ENCODE peak calls at places on chromosomes 6 and 20, in eight cellular contexts. Z is SK-N-SH, M is adrenal gland, L is prostate gland, O is neural progenitor cell, I is uterus, R is endothelial cell of umbilical vein, K is stomach. E is an unnamed sample.

GRCh38 chr6:10640402-10640801 is 54.0 kb downstream of the C6orf52 start:
- DNase-seq in L (no peak), K (no peak), I (no peak), Z (no peak), M (no peak), R (no peak), O (no peak), E (no peak)

GRCh38 chr6:81708306-81708705 is 44.2 kb downstream of the TENT5A start:
- DNase-seq in L (no peak), O (peak; percentile 44), K (no peak), Z (no peak), R (no peak), I (no peak), M (no peak), E (no peak)

GRCh38 chr6:151285121-151285520 is 45.4 kb downstream of the AKAP12 start:
- DNase-seq in O (no peak), M (no peak), L (no peak), K (no peak), R (peak; percentile 90), Z (no peak), I (no peak), E (no peak)

GRCh38 chr20:57262244-57263126 is 4.0 kb downstream of the BMP7 start:
- DNase-seq in K (no peak), Z (no peak), R (no peak), L (no peak), O (peak; percentile 49), I (no peak), M (no peak), E (no peak)

GRCh38 chr6:385614-386013 is 5.9 kb upstream of the IRF4 start:
- DNase-seq in Z (no peak), K (no peak), R (no peak), M (no peak), O (no peak), L (no peak), I (no peak), E (no peak)

GRCh38 chr20:61570796-61571195 is 318.7 kb downstream of the CDH4 start:
- DNase-seq in I (no peak), K (no peak), Z (no peak), R (no peak), L (no peak), O (no peak), M (no peak), E (no peak)

GRCh38 chr20:37154684-37155298 is 24.3 kb upstream of the RPN2 start:
- DNase-seq in O (no peak), K (no peak), Z (no peak), I (no peak), L (no peak), M (no peak), R (no peak), E (no peak)

GRCh38 chr6:66931787-66932186 is 1224.8 kb upstream of the EYS start:
- DNase-seq in O (no peak), I (no peak), L (no peak), M (no peak), R (no peak), Z (no peak), K (no peak), E (no peak)

GRCh38 chr6:134342972-134343371 is 25.1 kb upstream of the SGK1 start:
- DNase-seq in R (no peak), O (no peak), L (no peak), K (no peak), Z (no peak), M (no peak), I (no peak), E (no peak)

GRCh38 chr6:152605342-152605741 is 31.8 kb downstream of the SYNE1 start:
- DNase-seq in L (no peak), K (no peak), I (no peak), M (no peak), R (peak; percentile 11), Z (no peak), O (no peak), E (no peak)

GRCh38 chr20:36924167-36925045 is 27.1 kb downstream of the SAMHD1 start:
- DNase-seq in K (no peak), O (no peak), M (peak; percentile 46), I (no peak), R (no peak), Z (no peak), L (no peak), E (no peak)

GRCh38 chr6:26054659-26054936 is 32.6 kb upstream of the HFE start:
- DNase-seq in Z (no peak), R (no peak), O (no peak), M (no peak), L (no peak), I (no peak), K (no peak), E (no peak)

GRCh38 chr6:22295145-22295544 is 1.7 kb downstream of the PRL start:
- DNase-seq in Z (peak; percentile 16), I (no peak), R (no peak), L (no peak), M (no peak), O (no peak), K (no peak), E (no peak)

GRCh38 chr6:165819394-165819793 is 156.4 kb upstream of the PDE10A start:
- DNase-seq in I (no peak), K (no peak), L (no peak), R (no peak), O (peak; percentile 41), Z (no peak), M (no peak), E (no peak)

GRCh38 chr6:52155791-52156576 is 30.2 kb upstream of the IL17A start:
- DNase-seq in O (no peak), M (no peak), R (peak; percentile 9), I (no peak), K (no peak), L (no peak), Z (no peak), E (no peak)

GRCh38 chr6:4067673-4068072 is 11.3 kb downstream of the FAM217A start:
- DNase-seq in K (no peak), O (no peak), Z (no peak), L (no peak), I (no peak), M (no peak), R (no peak), E (no peak)

GRCh38 chr20:34705008-34705382 is 851 bp downstream of the TP53INP2 start:
- DNase-seq in R (no peak), K (no peak), M (no peak), L (no peak), Z (no peak), I (no peak), O (peak; percentile 6), E (no peak)

GRCh38 chr20:9503530-9504251 is 10.7 kb upstream of the LAMP5 start:
- DNase-seq in O (peak; percentile 47), R (no peak), I (no peak), Z (no peak), M (no peak), K (no peak), L (no peak), E (no peak)

GRCh38 chr6:151885234-151885633 is 77.8 kb downstream of the ESR1 start:
- DNase-seq in O (no peak), R (no peak), L (no peak), I (no peak), M (no peak), Z (no peak), K (no peak), E (no peak)

DNA sequence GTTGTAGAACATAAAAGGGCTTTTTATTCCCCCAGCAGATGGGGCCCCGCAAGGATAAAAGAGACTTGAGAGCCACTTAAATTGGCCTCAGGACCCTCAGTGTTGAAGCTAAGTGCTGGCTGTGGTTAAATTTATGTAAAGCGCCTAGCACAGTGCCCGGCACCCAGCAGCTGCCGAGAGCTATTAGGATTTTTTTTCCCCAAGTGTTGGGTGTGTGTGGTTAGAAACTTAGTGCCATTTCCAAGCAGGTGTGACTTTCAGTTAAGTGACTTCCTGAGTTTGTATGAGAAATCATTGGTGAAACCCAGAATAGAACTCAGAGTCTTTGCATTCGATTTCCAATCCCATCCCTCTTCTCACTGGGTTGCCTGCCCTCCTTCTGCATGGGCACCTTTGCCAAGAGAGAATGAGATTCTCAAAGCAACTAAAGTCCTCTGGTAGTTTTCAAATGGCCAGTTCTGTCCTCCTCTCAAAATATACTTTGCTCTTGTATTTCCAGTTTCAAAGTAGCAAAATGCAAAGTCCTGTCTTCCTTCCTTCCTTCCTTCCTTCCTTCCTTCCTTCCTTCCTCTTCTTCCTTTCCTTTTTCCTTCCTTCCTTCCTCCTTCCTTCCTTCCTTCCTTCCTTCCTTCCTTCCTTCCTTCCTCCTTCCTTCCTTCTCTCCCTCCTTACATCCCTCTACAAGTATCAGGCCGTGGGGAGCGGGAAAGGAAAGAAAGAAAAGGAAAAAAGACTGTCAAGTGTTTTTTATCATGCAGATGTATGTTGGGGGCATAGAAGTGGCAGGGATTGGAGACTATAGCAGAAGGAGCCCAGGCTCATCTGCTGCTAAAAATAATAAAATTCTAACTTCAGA is 265.0 kb downstream of the CD83 start:
- DNase-seq in R (no peak), M (no peak), K (no peak), Z (no peak), L (no peak), O (peak; percentile 51), I (no peak), E (no peak)
- H3K4me1 ChIP-seq in R (no peaks in the 10 kb centered on the region), M (no peaks in the 10 kb centered on the region), K (peaks cover 10% of the 10 kb centered on the region), Z (no peaks in the 10 kb centered on the region), L (peaks cover 6% of the 10 kb centered on the region), O (peaks cover 59% of the 10 kb centered on the region), I (no peaks in the 10 kb centered on the region), E (peaks cover 20% of the 10 kb centered on the region)

GRCh38 chr20:58976095-58976730 is 4.8 kb upstream of the NELFCD start:
- DNase-seq in L (no peak), M (no peak), K (no peak), I (no peak), O (no peak), R (no peak), Z (no peak), E (no peak)
- TF ChIP-seq CTCF in L (no peak), M (no peak), K (no peak), I (no peak), O (no peak), R (no peak), Z (no peak), E (no peak)

GRCh38 chr6:32839356-32839755 is 817 bp upstream of the TAP2 start:
- DNase-seq in K (no peak), Z (no peak), M (no peak), I (no peak), O (no peak), R (no peak), L (no peak), E (no peak)

GRCh38 chr6:32842021-32842650 is 1.7 kb downstream of the PSMB8 start:
- DNase-seq in I (no peak), O (no peak), Z (no peak), L (no peak), M (no peak), R (no peak), K (no peak), E (no peak)

GRCh38 chr6:32842690-32843089 is 1.2 kb downstream of the PSMB8 start:
- DNase-seq in L (no peak), I (no peak), M (peak; percentile 52), Z (no peak), K (no peak), O (no peak), R (no peak), E (no peak)

GRCh38 chr6:32838114-32838958 is at the start of gene TAP2:
- DNase-seq in M (peak; percentile 98), O (peak; percentile 95), I (peak; percentile 97), L (peak; percentile 94), Z (peak; percentile 95), K (peak; percentile 98), R (peak; percentile 94), E (peak; percentile 97)

GRCh38 chr6:32840604-32841246 is 2.2 kb upstream of the TAP2 start:
- DNase-seq in M (no peak), O (no peak), R (no peak), K (no peak), I (no peak), L (no peak), Z (no peak), E (no peak)
- H3K4me3 ChIP-seq in M (no peak overlapping the region), O (no peak overlapping the region), R (no peak overlapping the region), K (no peak overlapping the region), I (no peak overlapping the region), L (no peak overlapping the region), Z (no peak overlapping the region), E (no peak overlapping the region)

GRCh38 chr20:3798908-3799248 is 2.8 kb downstream of the CDC25B start:
- DNase-seq in L (no peak), M (no peak), R (no peak), I (no peak), Z (no peak), K (no peak), O (no peak), E (no peak)
- H3K4me1 ChIP-seq in L (no peaks in the 10 kb centered on the region), M (peaks cover 28% of the 10 kb centered on the region), R (peaks cover 20% of the 10 kb centered on the region), I (peaks cover 6% of the 10 kb centered on the region), Z (peaks cover 41% of the 10 kb centered on the region), K (peaks cover 76% of the 10 kb centered on the region), O (peaks cover 28% of the 10 kb centered on the region), E (peaks cover 36% of the 10 kb centered on the region)

E was measured in Caco-2.